ENCODE peak calls at places on chromosomes 5 and 9, in five cellular contexts. R is KG1; D is stimulated activated CD8-positive, alpha-beta memory T cell treated with anti-CD3 and anti-CD28 coated beads, Interleukin-15, amount 100 ng/mL, for 4 hours; P is RWPE2; Z is mammary epithelial cell. T is an unnamed sample.

GRCh38 chr9:72038890-72039410 is 21.5 kb downstream of the C9orf57 start:
- DNase-seq in R (no peak), D (peak; percentile 14), P (no peak), Z (peak; percentile 71), T (no peak)

GRCh38 chr9:115262952-115263351 is 145.0 kb upstream of the TNC start:
- DNase-seq in R (no peak), D (no peak), P (no peak), Z (peak; percentile 57), T (no peak)

GRCh38 chr5:72129730-72130129 is 22.5 kb downstream of the MAP1B start:
- DNase-seq in R (no peak), D (no peak), P (no peak), Z (no peak), T (no peak)

GRCh38 chr5:96641368-96641767 is 20.8 kb upstream of the CAST start:
- DNase-seq in R (no peak), D (no peak), P (no peak), Z (no peak), T (no peak)

GRCh38 chr5:123422433-123423277 is 548 bp downstream of the CEP120 start:
- DNase-seq in R (no peak), D (no peak), P (no peak), Z (peak; percentile 38), T (no peak)

GRCh38 chr5:137440800-137441199 is 58.3 kb downstream of the SPOCK1 start:
- DNase-seq in R (no peak), D (no peak), P (no peak), Z (no peak), T (no peak)

GRCh38 chr9:113369583-113370140 is 7.1 kb downstream of the HDHD3 start:
- DNase-seq in R (no peak), D (no peak), P (no peak), Z (no peak), T (no peak)

GRCh38 chr5:140926903-140927573 is 939 bp downstream of the PCDHAC1 start:
- DNase-seq in R (no peak), D (no peak), P (no peak), Z (no peak), T (peak; percentile 91)

GRCh38 chr5:53360811-53361210 is 119.6 kb upstream of the FST start:
- DNase-seq in R (no peak), D (no peak), P (no peak), Z (peak; percentile 93), T (no peak)

GRCh38 chr9:8555767-8556500 is 756.4 kb upstream of the DMAC1 start:
- DNase-seq in R (no peak), D (no peak), P (no peak), Z (no peak), T (no peak)

GRCh38 chr5:145101246-145101645 is 733.9 kb downstream of the PRELID2 start:
- DNase-seq in R (no peak), D (no peak), P (no peak), Z (no peak), T (no peak)

GRCh38 chr9:36750630-36751029 is 177.9 kb downstream of the MELK start:
- DNase-seq in R (no peak), D (no peak), P (no peak), Z (no peak), T (no peak)

GRCh38 chr5:179231309-179231708 is 114.0 kb downstream of the ADAMTS2 start:
- DNase-seq in R (no peak), D (no peak), P (no peak), Z (no peak), T (peak; percentile 53)

GRCh38 chr5:82494942-82495341 is 216.8 kb upstream of the RPS23 start:
- DNase-seq in R (no peak), D (no peak), P (no peak), Z (no peak), T (no peak)

GRCh38 chr9:13033959-13034695 is 245.4 kb downstream of the MPDZ start:
- DNase-seq in R (no peak), D (no peak), P (no peak), Z (peak; percentile 47), T (no peak)

GRCh38 chr5:135867599-135867998 is 28.0 kb downstream of the IL9 start:
- DNase-seq in R (no peak), D (no peak), P (no peak), Z (no peak), T (no peak)

GRCh38 chr5:23007762-23008161 is 154.6 kb upstream of the CDH12 start:
- DNase-seq in R (no peak), D (no peak), P (no peak), Z (no peak), T (no peak)

GRCh38 chr5:91390268-91390667 is 7.2 kb upstream of the ARRDC3 start:
- DNase-seq in R (no peak), D (no peak), P (no peak), Z (no peak), T (no peak)

GRCh38 chr5:160064441-160064840 is 54.8 kb downstream of the PWWP2A start:
- DNase-seq in R (no peak), D (no peak), P (no peak), Z (no peak), T (no peak)

GRCh38 chr5:172901788-172902496 is 57.3 kb upstream of the RPL26L1 start:
- DNase-seq in R (no peak), D (no peak), P (no peak), Z (no peak), T (no peak)

GRCh38 chr9:75880556-75880955 is 9.9 kb upstream of the PCSK5 start:
- DNase-seq in R (no peak), D (no peak), P (no peak), Z (no peak), T (no peak)

GRCh38 chr9:135885100-135885853 is 22.1 kb downstream of the CAMSAP1 start:
- DNase-seq in R (no peak), D (no peak), P (no peak), Z (no peak), T (no peak)

GRCh38 chr5:151622367-151623097 is 31.4 kb upstream of the FAT2 start:
- DNase-seq in R (no peak), D (no peak), P (no peak), Z (peak; percentile 44), T (no peak)

GRCh38 chr9:127963359-127964064 is 17.3 kb downstream of the EEIG1 start:
- DNase-seq in R (no peak), D (no peak), P (no peak), Z (no peak), T (no peak)

GRCh38 chr9:98369471-98369870 is 114.0 kb upstream of the TBC1D2 start:
- DNase-seq in R (no peak), D (no peak), P (no peak), Z (no peak), T (peak; percentile 42)

GRCh38 chr5:168836603-168837245 is 257.6 kb upstream of the PANK3 start:
- DNase-seq in R (no peak), D (no peak), P (no peak), Z (no peak), T (no peak)

T was measured in chondrocyte.